ENCODE peak calls at places on chromosome 17, in nine cellular contexts. O is neural progenitor cell, P is astrocyte of the spinal cord, N is fibroblast of pulmonary artery, Y is AG10803, C is B cell, U is esophagus squamous epithelium, I is NB4, J is lower leg skin. L is an unnamed sample.

GRCh38 chr17:37818689-37819088 is 73.8 kb upstream of the HNF1B start:
- DNase-seq in O (no peak), P (peak), N (no peak), Y (no peak), C (no peak), U (no peak), I (no peak), J (peak), L (no peak)

GRCh38 chr17:50050431-50051032 is 5.4 kb upstream of the ITGA3 start:
- DNase-seq in O (no peak), P (peak), N (no peak), Y (no peak), C (no peak), U (no peak), I (no peak), J (no peak), L (peak)

GRCh38 chr17:40340880-40341807 is 23.4 kb downstream of the GJD3 start:
- DNase-seq in O (peak), P (peak), N (peak), Y (peak), C (peak), U (peak), I (no peak), J (peak), L (peak)

GRCh38 chr17:45823598-45823997 is 21.1 kb upstream of the SPPL2C start:
- DNase-seq in O (no peak), P (no peak), N (no peak), Y (no peak), C (no peak), U (no peak), I (no peak), J (no peak), L (no peak)

GRCh38 chr17:45783593-45784292 is 377 bp upstream of the CRHR1 start:
- DNase-seq in O (peak), P (no peak), N (no peak), Y (no peak), C (no peak), U (no peak), I (peak), J (no peak), L (no peak)

GRCh38 chr17:57570740-57571344 is 174.3 kb downstream of the CCDC182 start:
- DNase-seq in O (no peak), P (peak), N (no peak), Y (no peak), C (no peak), U (no peak), I (no peak), J (no peak), L (no peak)

GRCh38 chr17:70484050-70484449 is 314.7 kb downstream of the KCNJ2 start:
- DNase-seq in O (no peak), P (no peak), N (no peak), Y (no peak), C (no peak), U (no peak), I (no peak), J (no peak), L (peak)

GRCh38 chr17:40499551-40500189 is 1.8 kb downstream of the TNS4 start:
- DNase-seq in O (peak), P (peak), N (peak), Y (peak), C (no peak), U (no peak), I (no peak), J (peak), L (peak)

GRCh38 chr17:10018461-10018891 is 113.4 kb upstream of the RCVRN start:
- DNase-seq in O (peak), P (no peak), N (no peak), Y (no peak), C (peak), U (no peak), I (peak), J (no peak), L (peak)

GRCh38 chr17:32484041-32484461 is 2.7 kb upstream of the CDK5R1 start:
- DNase-seq in O (no peak), P (no peak), N (no peak), Y (no peak), C (no peak), U (no peak), I (no peak), J (no peak), L (no peak)

GRCh38 chr17:61201211-61201610 is 198.4 kb upstream of the TBX2 start:
- DNase-seq in O (no peak), P (peak), N (peak), Y (peak), C (no peak), U (no peak), I (no peak), J (no peak), L (no peak)

GRCh38 chr17:6556121-6557039 is at the start of gene PITPNM3:
- DNase-seq in O (peak), P (no peak), N (no peak), Y (no peak), C (no peak), U (no peak), I (no peak), J (no peak), L (no peak)

GRCh38 chr17:1485311-1485747 is 7.2 kb downstream of the MYO1C start:
- DNase-seq in O (peak), P (no peak), N (no peak), Y (no peak), C (no peak), U (no peak), I (no peak), J (no peak), L (no peak)

GRCh38 chr17:45333702-45334092 is 16.9 kb upstream of the MAP3K14 start:
- DNase-seq in O (no peak), P (no peak), N (no peak), Y (no peak), C (no peak), U (no peak), I (no peak), J (no peak), L (no peak)

GRCh38 chr17:43987131-43988021 is 17.0 kb upstream of the NAGS start:
- DNase-seq in O (no peak), P (no peak), N (no peak), Y (no peak), C (no peak), U (no peak), I (no peak), J (no peak), L (no peak)

GRCh38 chr17:4477286-4477791 is 21.3 kb upstream of the SPNS2 start:
- DNase-seq in O (peak), P (no peak), N (no peak), Y (no peak), C (no peak), U (no peak), I (no peak), J (no peak), L (no peak)

GRCh38 chr17:44794699-44795413 is 35.2 kb downstream of the GJC1 start:
- DNase-seq in O (no peak), P (peak), N (peak), Y (peak), C (no peak), U (no peak), I (peak), J (no peak), L (peak)

GRCh38 chr17:35312346-35312745 is 61.1 kb downstream of the SLFN11 start:
- DNase-seq in O (no peak), P (no peak), N (no peak), Y (no peak), C (no peak), U (no peak), I (no peak), J (no peak), L (no peak)

GRCh38 chr17:48356866-48357265 is 73.1 kb downstream of the SKAP1 start:
- DNase-seq in O (no peak), P (no peak), N (no peak), Y (no peak), C (no peak), U (no peak), I (no peak), J (no peak), L (no peak)

GRCh38 chr17:36921131-36921851 is 16.0 kb upstream of the LHX1 start:
- DNase-seq in O (peak), P (peak), N (peak), Y (no peak), C (no peak), U (no peak), I (no peak), J (no peak), L (no peak)

GRCh38 chr17:52159810-52160578 is 1.5 kb upstream of the CA10 start:
- DNase-seq in O (peak), P (no peak), N (no peak), Y (no peak), C (no peak), U (no peak), I (no peak), J (no peak), L (no peak)

GRCh38 chr17:46950997-46951621 is 27.9 kb downstream of the RPRML start:
- DNase-seq in O (peak), P (no peak), N (no peak), Y (no peak), C (no peak), U (no peak), I (no peak), J (no peak), L (no peak)

GRCh38 chr17:43723697-43724359 is 34.8 kb downstream of the SOST start:
- DNase-seq in O (no peak), P (peak), N (peak), Y (peak), C (no peak), U (no peak), I (peak), J (no peak), L (no peak)

GRCh38 chr17:56489980-56490379 is 103.5 kb upstream of the NOG start:
- DNase-seq in O (no peak), P (no peak), N (no peak), Y (no peak), C (no peak), U (no peak), I (no peak), J (no peak), L (no peak)

GRCh38 chr17:8075574-8076342 is 11.8 kb downstream of the ALOX12B start:
- DNase-seq in O (no peak), P (no peak), N (no peak), Y (no peak), C (no peak), U (no peak), I (no peak), J (no peak), L (no peak)

GRCh38 chr17:81870978-81871386 is at the start of gene ARHGDIA:
- DNase-seq in O (peak), P (no peak), N (no peak), Y (no peak), C (no peak), U (peak), I (no peak), J (no peak), L (no peak)
- TF ChIP-seq CTCF in O (no peak), P (no peak), N (no peak), Y (no peak), C (no peak), U (no peak), I (no peak), J (no peak), L (no peak)

DNA sequence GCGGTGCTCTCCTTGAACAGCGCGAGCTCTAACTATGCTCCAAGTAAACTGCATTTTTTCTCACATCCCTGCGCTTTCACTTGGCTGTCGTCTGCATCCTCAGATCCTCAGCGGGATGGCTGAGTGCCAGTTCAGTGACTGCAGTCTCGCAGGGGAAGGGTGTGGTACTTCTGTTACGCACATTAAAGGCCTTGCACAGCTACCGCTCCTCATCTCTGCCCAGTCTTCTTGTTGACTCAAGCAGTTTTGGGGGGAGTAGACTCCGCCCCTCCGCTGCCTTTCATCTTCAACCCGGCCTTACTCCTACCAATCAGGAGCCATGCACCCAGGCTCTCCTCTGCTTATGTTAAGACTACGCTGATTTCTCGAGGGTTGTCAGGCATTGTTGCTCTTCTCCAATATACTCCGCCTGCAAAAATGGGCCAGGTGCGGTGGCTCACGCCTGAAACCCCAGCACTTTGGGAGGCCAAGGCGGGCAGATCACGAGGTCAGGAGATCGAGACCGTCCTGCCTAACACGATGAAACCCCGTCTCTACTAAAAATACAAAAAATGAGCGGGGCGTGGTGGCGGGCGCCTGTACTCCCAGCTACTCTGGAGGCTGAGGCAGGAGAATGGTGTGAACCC is 10.0 kb downstream of the ATP5PD start:
- DNase-seq in O (no peak), P (peak), N (peak), Y (peak), C (no peak), U (peak), I (no peak), J (peak), L (peak)
- TF ChIP-seq CTCF in O (no peak), P (no peak), N (no peak), Y (no peak), C (no peak), U (no peak), I (no peak), J (no peak), L (no peak)

GRCh38 chr17:72376486-72377345 is 255.9 kb downstream of the SOX9 start:
- DNase-seq in O (no peak), P (no peak), N (no peak), Y (peak), C (no peak), U (no peak), I (no peak), J (no peak), L (no peak)
- TF ChIP-seq CTCF in O (no peak), P (no peak), N (no peak), Y (no peak), C (no peak), U (no peak), I (no peak), J (no peak), L (no peak)

GRCh38 chr17:76594676-76595075 is 9.0 kb upstream of the ST6GALNAC2 start:
- DNase-seq in O (no peak), P (no peak), N (no peak), Y (no peak), C (no peak), U (no peak), I (no peak), J (no peak), L (no peak)

GRCh38 chr17:76598004-76598439 is 12.4 kb upstream of the ST6GALNAC2 start:
- DNase-seq in O (no peak), P (no peak), N (no peak), Y (no peak), C (no peak), U (no peak), I (peak), J (no peak), L (peak)

GRCh38 chr17:76597156-76598003 is 11.7 kb upstream of the ST6GALNAC2 start:
- DNase-seq in O (no peak), P (no peak), N (no peak), Y (no peak), C (no peak), U (no peak), I (peak), J (peak), L (peak)

GRCh38 chr17:76593964-76594363 is 8.3 kb upstream of the ST6GALNAC2 start:
- DNase-seq in O (no peak), P (no peak), N (no peak), Y (no peak), C (no peak), U (no peak), I (no peak), J (no peak), L (no peak)

GRCh38 chr17:76593338-76593737 is 7.7 kb upstream of the ST6GALNAC2 start:
- DNase-seq in O (no peak), P (no peak), N (peak), Y (no peak), C (no peak), U (no peak), I (no peak), J (no peak), L (no peak)
- TF ChIP-seq CTCF in O (no peak), P (no peak), N (no peak), Y (no peak), C (no peak), U (peak), I (no peak), J (no peak), L (no peak)

DNA sequence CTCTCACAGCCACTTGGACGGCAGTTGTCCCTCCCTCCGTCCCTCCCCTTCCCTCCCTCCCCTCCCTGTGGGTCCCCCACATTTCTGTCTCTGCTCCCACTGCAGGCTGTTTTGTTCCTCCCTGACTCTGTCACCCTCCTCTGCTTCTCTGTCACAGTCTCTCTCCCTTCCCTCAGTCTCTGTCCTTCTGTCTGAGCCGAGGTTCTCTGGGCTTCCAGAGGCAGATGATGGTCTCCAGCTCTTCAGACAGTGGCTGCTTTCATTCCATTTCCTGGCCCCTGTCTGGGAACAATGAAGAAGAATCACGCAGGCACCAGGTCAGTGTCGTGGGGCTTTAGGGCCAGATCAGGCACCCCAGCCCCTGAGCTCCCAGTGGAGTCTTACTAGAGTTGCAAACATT is 8.8 kb upstream of the CYB561 start:
- DNase-seq in O (no peak), P (no peak), N (no peak), Y (no peak), C (no peak), U (no peak), I (no peak), J (no peak), L (no peak)
- TF ChIP-seq CTCF in O (no peak), P (no peak), N (no peak), Y (no peak), C (no peak), U (no peak), I (no peak), J (no peak), L (no peak)

GRCh38 chr17:18185391-18185790 is 1.8 kb downstream of the ALKBH5 start:
- DNase-seq in O (peak), P (peak), N (peak), Y (peak), C (no peak), U (no peak), I (peak), J (no peak), L (no peak)

GRCh38 chr17:18183334-18184142 is at the start of gene ALKBH5:
- DNase-seq in O (peak), P (peak), N (peak), Y (peak), C (peak), U (peak), I (peak), J (peak), L (peak)

GRCh38 chr17:18182978-18183333 is 672 bp upstream of the ALKBH5 start:
- DNase-seq in O (no peak), P (no peak), N (peak), Y (peak), C (peak), U (peak), I (peak), J (peak), L (peak)

GRCh38 chr17:18185832-18186231 is 2.2 kb downstream of the ALKBH5 start:
- DNase-seq in O (no peak), P (no peak), N (no peak), Y (no peak), C (no peak), U (no peak), I (peak), J (no peak), L (no peak)

DNA sequence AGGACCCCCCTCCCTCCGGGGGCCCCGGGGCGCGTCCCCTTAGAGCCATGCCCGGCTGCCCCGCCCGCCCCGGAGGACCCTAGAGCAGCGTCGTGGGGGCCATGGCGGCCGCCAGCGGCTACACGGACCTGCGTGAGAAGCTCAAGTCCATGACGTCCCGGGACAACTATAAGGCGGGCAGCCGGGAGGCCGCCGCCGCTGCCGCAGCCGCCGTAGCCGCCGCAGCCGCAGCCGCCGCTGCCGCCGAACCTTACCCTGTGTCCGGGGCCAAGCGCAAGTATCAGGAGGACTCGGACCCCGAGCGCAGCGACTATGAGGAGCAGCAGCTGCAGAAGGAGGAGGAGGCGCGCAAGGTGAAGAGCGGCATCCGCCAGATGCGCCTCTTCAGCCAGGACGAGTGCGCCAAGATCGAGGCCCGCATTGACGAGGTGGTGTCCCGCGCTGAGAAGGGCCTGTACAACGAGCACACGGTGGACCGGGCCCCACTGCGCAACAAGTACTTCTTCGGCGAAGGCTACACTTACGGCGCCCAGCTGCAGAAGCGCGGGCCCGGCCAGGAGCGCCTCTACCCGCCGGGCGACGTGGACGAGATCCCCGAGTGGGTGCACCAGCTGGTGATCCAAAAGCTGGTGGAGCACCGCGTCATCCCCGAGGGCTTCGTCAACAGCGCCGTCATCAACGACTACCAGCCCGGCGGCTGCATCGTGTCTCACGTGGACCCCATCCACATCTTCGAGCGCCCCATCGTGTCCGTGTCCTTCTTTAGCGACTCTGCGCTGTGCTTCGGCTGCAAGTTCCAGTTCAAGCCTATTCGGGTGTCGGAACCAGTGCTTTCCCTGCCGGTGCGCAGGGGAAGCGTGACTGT is 747 bp downstream of the ALKBH5 start:
- DNase-seq in O (peak), P (peak), N (peak), Y (peak), C (peak), U (no peak), I (peak), J (peak), L (peak)
- TF ChIP-seq CTCF in O (no peak), P (no peak), N (no peak), Y (no peak), C (peak), U (no peak), I (no peak), J (no peak), L (no peak)

DNA sequence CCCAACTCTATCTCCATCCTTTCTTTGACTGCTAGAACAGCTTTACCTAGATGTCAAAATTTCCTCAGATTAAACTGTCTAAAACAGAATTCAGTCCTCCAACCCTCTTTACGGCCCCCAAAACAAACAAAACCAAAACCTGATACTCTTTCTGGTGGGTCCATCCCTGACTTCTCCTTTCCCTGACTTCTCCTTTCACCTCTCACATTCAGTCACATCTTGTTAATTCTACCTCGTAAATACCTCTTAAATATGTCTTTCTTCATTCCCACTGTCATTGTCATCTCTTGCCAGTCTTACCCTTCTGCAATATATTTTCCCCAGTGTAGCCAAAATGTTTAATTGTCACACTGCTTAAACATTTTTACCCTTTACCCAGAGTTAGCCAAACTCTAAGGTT is 4.6 kb downstream of the PPM1E start:
- DNase-seq in O (no peak), P (no peak), N (no peak), Y (no peak), C (no peak), U (no peak), I (no peak), J (no peak), L (no peak)
- TF ChIP-seq CTCF in O (no peak), P (no peak), N (no peak), Y (no peak), C (no peak), U (no peak), I (no peak), J (no peak), L (no peak)

DNA sequence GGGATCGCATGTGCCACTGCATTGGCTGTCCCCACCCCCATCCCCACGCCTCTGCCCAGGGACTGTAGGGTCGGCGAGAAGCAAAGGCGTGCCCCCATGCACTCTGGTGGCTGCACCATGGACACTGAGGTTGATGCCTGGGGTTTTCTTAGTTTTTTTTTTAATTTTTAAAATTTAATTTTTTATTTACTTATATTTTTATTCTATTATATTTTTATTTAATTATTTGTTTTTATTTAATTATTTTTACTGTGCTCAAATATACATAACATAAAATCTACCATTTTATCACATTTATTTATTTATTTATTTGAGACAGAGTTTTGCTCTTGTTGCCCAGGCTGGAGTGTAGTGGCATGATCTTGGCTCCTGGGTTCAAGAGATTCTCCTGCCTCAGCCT is 57.4 kb downstream of the SOCS3 start:
- DNase-seq in O (no peak), P (no peak), N (no peak), Y (no peak), C (no peak), U (no peak), I (no peak), J (no peak), L (no peak)
- TF ChIP-seq CTCF in O (no peak), P (no peak), N (no peak), Y (no peak), C (no peak), U (no peak), I (no peak), J (no peak), L (no peak)

L was measured in CD14-positive monocyte.